ENCODE peak calls at places on chromosomes 11 and 22, in four cellular contexts. M is GM23338, O is adrenal gland, G is BJ. R is an unnamed sample.

GRCh38 chr11:46930089-46930488 is 6.5 kb upstream of the CSTPP1 start:
- DNase-seq in M (no peak), O (no peak), G (peak), R (no peak)

GRCh38 chr11:58125469-58125868 is at the start of gene OR9I1:
- DNase-seq in M (peak), O (no peak), G (no peak), R (no peak)

GRCh38 chr11:5553347-5553746 is 5.0 kb upstream of the OR52H1 start:
- DNase-seq in M (no peak), O (no peak), G (no peak), R (no peak)

GRCh38 chr22:37747090-37747714 is 50.4 kb downstream of the TRIOBP start:
- DNase-seq in M (no peak), O (peak), G (no peak), R (peak)

GRCh38 chr22:48406161-48406560 is 1421.5 kb downstream of the BRD1 start:
- DNase-seq in M (no peak), O (no peak), G (no peak), R (no peak)

GRCh38 chr22:32202539-32203180 is 2.2 kb downstream of the RFPL2 start:
- DNase-seq in M (peak), O (no peak), G (no peak), R (peak)

GRCh38 chr11:118615282-118615979 is 8.0 kb downstream of the PHLDB1 start:
- DNase-seq in M (peak), O (no peak), G (no peak), R (no peak)

GRCh38 chr11:20634781-20635180 is 34.6 kb upstream of the NELL1 start:
- DNase-seq in M (no peak), O (no peak), G (no peak), R (no peak)

GRCh38 chr11:26734706-26735105 is 12.8 kb upstream of the SLC5A12 start:
- DNase-seq in M (no peak), O (no peak), G (no peak), R (no peak)

GRCh38 chr11:1346669-1347390 is 37.4 kb upstream of the TOLLIP start:
- DNase-seq in M (no peak), O (no peak), G (no peak), R (no peak)
- TF ChIP-seq CTCF in M (no peak), O (no peak), G (no peak), R (no peak)

DNA sequence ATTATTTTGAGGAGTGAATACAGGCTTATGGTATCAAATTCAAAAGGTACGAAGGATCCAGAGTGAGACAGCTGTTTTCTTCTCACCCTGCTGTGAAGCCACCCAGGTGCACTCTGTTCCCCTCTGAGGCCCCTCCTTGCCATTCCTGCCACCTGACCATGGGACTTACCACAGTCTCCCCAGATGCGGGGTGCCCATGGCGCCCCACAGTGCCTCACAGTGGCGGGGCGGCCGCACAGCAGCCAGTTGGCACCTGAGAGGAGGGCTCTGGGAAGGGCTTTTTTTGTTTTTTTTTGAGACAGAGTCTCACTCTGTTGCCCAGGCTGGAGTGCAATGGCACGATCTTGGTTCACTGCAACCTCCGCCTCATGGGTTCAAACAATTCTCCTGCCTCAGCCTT is 151.7 kb downstream of the CEP164 start:
- DNase-seq in M (peak), O (no peak), G (no peak), R (peak)
- H3K4me3 ChIP-seq in M (no peak), O (no peak), G (no peak), R (no peak)

DNA sequence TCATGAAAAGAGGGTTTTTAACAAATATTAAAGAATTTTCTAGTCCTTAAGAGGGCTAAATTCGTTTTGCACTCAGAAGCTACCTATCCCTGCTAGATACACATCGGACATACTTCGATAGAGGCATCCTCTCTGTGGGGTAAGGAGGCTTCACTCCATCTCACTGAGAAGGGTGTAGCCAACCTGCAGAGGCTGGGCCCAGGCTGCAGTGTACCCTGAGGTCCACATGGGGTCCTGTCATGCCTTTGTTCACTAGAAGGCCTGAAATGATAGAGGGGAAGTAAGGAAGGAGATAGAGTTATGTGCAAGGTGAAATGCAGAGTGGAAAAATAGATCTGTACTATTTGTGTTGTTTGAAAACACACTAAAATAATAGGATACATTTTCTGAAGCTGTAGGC is 45.6 kb downstream of the IGSF9B start:
- DNase-seq in M (no peak), O (no peak), G (no peak), R (no peak)
- TF ChIP-seq CTCF in M (peak), O (no peak), G (no peak), R (peak)

GRCh38 chr11:65503923-65504670 is 5.3 kb downstream of the MALAT1 start:
- DNase-seq in M (no peak), O (peak), G (no peak), R (no peak)

GRCh38 chr11:65504671-65505433 is 6.0 kb downstream of the MALAT1 start:
- DNase-seq in M (no peak), O (peak), G (no peak), R (peak)

GRCh38 chr11:65506770-65507485 is 8.1 kb downstream of the MALAT1 start:
- DNase-seq in M (peak), O (peak), G (no peak), R (peak)

GRCh38 chr11:65505434-65506315 is 6.8 kb downstream of the MALAT1 start:
- DNase-seq in M (no peak), O (peak), G (no peak), R (peak)

DNA sequence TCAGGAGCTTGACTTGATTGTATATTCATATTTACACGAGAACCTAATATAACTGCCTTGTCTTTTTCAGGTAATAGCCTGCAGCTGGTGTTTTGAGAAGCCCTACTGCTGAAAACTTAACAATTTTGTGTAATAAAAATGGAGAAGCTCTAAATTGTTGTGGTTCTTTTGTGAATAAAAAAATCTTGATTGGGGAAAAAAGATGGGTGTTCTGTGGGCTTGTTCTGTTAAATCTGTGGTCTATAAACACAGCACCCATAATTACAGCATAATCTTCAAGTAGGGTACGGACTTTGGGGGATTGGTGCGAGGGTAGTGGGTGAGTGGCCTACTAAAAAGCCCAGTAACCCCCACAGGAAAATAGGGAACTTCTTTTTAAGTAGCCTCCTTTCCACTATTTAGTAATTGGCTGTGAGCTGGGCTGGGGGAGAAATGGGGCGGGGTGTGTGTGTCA is 7.5 kb downstream of the MALAT1 start:
- DNase-seq in M (peak), O (no peak), G (no peak), R (peak)
- H3K4me3 ChIP-seq in M (peak), O (no peak), G (peak), R (peak)

DNA sequence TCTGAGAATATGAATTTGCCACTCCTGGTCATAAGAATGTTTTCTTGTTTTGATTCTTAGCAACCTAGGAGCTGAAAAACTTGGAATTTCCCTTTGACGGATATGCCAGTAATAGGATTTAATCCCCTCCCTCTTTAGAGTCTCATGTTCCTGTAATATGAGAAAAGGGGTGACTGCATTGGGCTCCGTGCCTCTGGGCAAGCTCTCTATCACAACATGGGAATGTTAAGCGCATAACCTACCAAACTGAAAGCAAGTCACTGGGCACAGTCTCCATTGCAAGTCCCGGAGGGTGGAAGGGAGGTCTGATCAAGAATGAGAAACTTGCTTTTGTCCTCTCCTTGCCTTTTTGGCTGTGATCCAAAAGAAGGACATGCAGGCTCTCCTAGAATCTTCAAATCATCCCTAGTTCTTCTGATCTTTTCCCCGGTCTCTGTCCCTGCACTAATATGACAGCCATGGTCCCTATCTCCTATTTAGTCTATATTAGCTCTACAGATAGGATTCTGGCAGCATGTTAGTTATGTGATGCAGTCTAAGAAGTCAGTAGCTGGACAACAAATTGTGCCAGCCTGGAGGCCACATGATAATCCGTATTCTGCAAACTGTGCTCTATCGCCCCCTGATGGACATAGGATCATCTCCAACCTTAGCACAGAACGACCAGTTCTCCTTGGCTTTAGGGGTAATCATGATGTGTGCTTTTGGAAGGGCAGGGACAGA is 11.7 kb downstream of the OR10D3 start:
- DNase-seq in M (peak), O (peak), G (no peak), R (peak)
- TF ChIP-seq CTCF in M (peak), O (peak), G (peak), R (peak)

DNA sequence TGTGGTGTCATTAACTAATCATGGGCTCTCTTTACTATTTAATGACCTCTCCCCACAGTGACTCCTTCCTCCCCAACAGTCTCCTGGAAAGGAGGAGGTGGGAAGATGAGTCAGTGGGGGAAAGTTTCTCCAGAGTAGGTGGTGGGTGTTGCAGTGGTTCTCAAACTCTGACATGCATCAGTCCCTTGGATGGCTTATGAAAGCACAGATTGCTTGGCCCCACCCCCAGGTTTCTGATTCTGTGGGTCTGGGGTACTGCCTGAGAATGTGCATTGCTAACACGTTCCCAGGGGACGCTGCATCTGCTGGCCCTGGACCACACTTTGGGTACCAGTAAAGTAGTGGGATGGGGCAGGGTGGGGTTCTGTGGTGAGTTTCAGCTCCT is 9.8 kb downstream of the CD82 start:
- DNase-seq in M (no peak), O (no peak), G (peak), R (no peak)
- H3K4me3 ChIP-seq in M (no peak), O (no peak), G (no peak), R (no peak)

GRCh38 chr11:2093575-2094353 is 45.4 kb downstream of the IGF2 start:
- DNase-seq in M (no peak), O (peak), G (no peak), R (no peak)

GRCh38 chr11:2094354-2095197 is 44.6 kb downstream of the IGF2 start:
- DNase-seq in M (no peak), O (no peak), G (no peak), R (no peak)

GRCh38 chr11:2092464-2092910 is 46.7 kb downstream of the IGF2 start:
- DNase-seq in M (no peak), O (no peak), G (no peak), R (no peak)

GRCh38 chr11:2091786-2092463 is 47.3 kb downstream of the IGF2 start:
- DNase-seq in M (no peak), O (no peak), G (no peak), R (no peak)

DNA sequence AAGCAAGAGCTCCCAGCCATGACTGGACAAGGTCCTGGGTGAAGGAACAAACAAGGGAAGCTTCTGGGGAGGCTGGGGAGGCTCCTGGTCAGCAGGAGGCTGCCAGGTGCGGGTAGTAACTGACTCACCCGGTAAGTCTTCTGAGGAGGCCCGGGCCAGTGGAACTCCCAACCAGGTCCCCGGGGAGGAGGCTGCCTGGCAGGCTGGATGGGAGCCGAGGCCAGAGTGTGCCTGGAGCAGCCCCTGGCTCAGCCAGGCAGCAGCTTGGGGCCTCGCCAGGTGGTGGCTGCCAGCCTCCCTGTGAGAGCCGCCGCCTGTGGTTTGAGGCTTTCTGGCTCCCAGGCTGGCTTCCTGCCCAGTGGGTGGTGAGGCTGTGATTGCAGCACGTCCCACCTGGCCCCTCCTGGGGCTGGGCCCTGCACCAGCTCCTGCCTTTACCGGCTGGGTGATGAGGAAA is 46.2 kb downstream of the IGF2 start:
- DNase-seq in M (no peak), O (no peak), G (no peak), R (no peak)
- TF ChIP-seq CTCF in M (no peak), O (no peak), G (no peak), R (no peak)

GRCh38 chr11:9570313-9570712 is 3.2 kb upstream of the WEE1 start:
- DNase-seq in M (no peak), O (no peak), G (no peak), R (no peak)

GRCh38 chr11:9569588-9570164 is 3.8 kb upstream of the WEE1 start:
- DNase-seq in M (peak), O (no peak), G (no peak), R (no peak)

GRCh38 chr11:9571071-9571765 is 2.3 kb upstream of the WEE1 start:
- DNase-seq in M (no peak), O (no peak), G (no peak), R (no peak)

GRCh38 chr11:9573054-9573774 is at the start of gene WEE1:
- DNase-seq in M (peak), O (peak), G (peak), R (peak)

DNA sequence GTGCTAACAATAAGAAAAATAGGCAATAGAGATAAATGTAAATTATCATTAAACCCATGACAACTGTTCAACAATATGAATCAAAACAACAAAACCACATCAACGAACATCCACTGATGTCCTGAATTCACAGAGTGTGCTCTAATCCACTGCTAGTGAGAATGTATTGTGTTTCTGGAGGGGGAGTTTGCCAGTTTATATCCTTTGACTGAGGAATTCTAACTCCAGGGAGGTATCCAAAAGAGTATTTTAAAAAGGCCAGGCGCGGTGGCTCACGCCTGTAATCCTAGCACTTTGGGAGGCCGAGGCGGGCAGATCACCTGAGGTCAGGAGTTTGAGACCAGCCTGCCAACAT is 1.7 kb upstream of the WEE1 start:
- DNase-seq in M (no peak), O (no peak), G (no peak), R (no peak)
- H3K4me3 ChIP-seq in M (peak), O (no peak), G (no peak), R (no peak)